ENCODE peak calls at places on chromosomes 5 and 9, in nine cellular contexts. G, N, K, Q, F, Y, L, O and E are unnamed samples.

GRCh38 chr5:14580037-14581034 is 1.3 kb upstream of the OTULINL start:
- DNase-seq in G (no peak), N (no peak), K (no peak), Q (no peak), F (no peak), Y (no peak), L (no peak), O (no peak), E (no peak)

GRCh38 chr5:13957032-13957645 is 12.7 kb upstream of the DNAH5 start:
- DNase-seq in G (no peak), N (no peak), K (no peak), Q (no peak), F (peak; percentile 67), Y (peak; percentile 32), L (peak; percentile 64), O (peak; percentile 28), E (no peak)

GRCh38 chr5:112005533-112005926 is 248.5 kb upstream of the NREP start:
- DNase-seq in G (no peak), N (no peak), K (no peak), Q (no peak), F (peak; percentile 78), Y (no peak), L (no peak), O (no peak), E (no peak)

GRCh38 chr9:18666987-18667772 is 193.2 kb downstream of the ADAMTSL1 start:
- DNase-seq in G (no peak), N (no peak), K (no peak), Q (no peak), F (peak; percentile 23), Y (no peak), L (peak; percentile 78), O (no peak), E (no peak)

GRCh38 chr5:151345808-151346478 is 1.4 kb downstream of the SLC36A2 start:
- DNase-seq in G (no peak), N (no peak), K (no peak), Q (no peak), F (peak; percentile 59), Y (no peak), L (peak; percentile 32), O (no peak), E (no peak)

GRCh38 chr9:109469646-109470358 is 28.3 kb downstream of the PTPN3 start:
- DNase-seq in G (peak; percentile 70), N (peak; percentile 81), K (peak; percentile 60), Q (peak; percentile 60), F (peak; percentile 82), Y (peak; percentile 72), L (peak; percentile 73), O (peak; percentile 76), E (peak; percentile 26)

GRCh38 chr9:124392254-124392653 is 23.0 kb downstream of the PSMB7 start:
- DNase-seq in G (no peak), N (no peak), K (peak; percentile 26), Q (no peak), F (no peak), Y (no peak), L (no peak), O (no peak), E (no peak)

GRCh38 chr9:126752376-126752775 is 52.5 kb upstream of the ZBTB43 start:
- DNase-seq in G (no peak), N (no peak), K (no peak), Q (no peak), F (no peak), Y (no peak), L (peak; percentile 51), O (no peak), E (no peak)

GRCh38 chr5:177094224-177095087 is 7.7 kb downstream of the FGFR4 start:
- DNase-seq in G (no peak), N (peak; percentile 65), K (peak; percentile 90), Q (peak; percentile 73), F (peak; percentile 80), Y (no peak), L (no peak), O (no peak), E (no peak)

GRCh38 chr9:121331992-121332685 is 37.9 kb downstream of the STOM start:
- DNase-seq in G (no peak), N (no peak), K (no peak), Q (no peak), F (peak; percentile 77), Y (no peak), L (no peak), O (no peak), E (no peak)

GRCh38 chr5:67337751-67338150 is 141.2 kb upstream of the CD180 start:
- DNase-seq in G (no peak), N (no peak), K (no peak), Q (no peak), F (no peak), Y (no peak), L (no peak), O (no peak), E (no peak)

GRCh38 chr5:67341478-67341877 is 144.9 kb upstream of the CD180 start:
- DNase-seq in G (no peak), N (no peak), K (no peak), Q (no peak), F (no peak), Y (peak; percentile 41), L (no peak), O (no peak), E (no peak)

GRCh38 chr5:67335391-67335790 is 138.8 kb upstream of the CD180 start:
- DNase-seq in G (no peak), N (no peak), K (no peak), Q (no peak), F (no peak), Y (no peak), L (no peak), O (no peak), E (no peak)

GRCh38 chr5:67338416-67338815 is 141.8 kb upstream of the CD180 start:
- DNase-seq in G (no peak), N (no peak), K (no peak), Q (no peak), F (peak; percentile 72), Y (no peak), L (no peak), O (no peak), E (no peak)

DNA sequence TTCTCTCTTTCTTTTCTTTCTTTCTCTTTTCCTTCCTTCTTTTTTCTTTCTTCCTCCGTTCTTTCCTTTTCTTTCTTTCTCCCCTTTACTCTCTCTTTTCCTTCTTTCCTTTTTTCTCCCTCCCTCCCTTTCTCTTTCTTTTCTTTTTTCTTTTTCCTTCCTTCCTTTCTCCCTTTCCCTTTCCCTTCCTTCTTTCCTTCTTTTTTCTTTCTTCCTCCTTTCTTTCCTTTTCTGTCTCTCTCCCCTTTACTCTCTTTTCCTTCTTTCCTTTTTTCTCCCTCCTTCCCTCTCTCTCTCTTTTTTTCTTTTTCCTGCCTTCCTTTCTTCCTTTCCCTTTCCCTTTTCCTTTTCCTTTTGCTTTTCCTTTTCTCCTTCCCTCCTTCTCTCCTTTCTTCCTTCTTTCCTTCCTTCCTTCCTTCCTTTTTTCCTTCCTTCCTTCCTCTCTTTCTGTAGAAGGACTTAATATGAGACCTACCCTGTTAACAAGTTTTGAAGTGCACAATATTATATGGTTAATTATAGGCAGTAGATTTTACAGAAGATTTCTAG is 142.7 kb upstream of the CD180 start:
- DNase-seq in G (no peak), N (no peak), K (no peak), Q (no peak), F (no peak), Y (no peak), L (no peak), O (no peak), E (no peak)
- TF ChIP-seq CTCF in G (no peak), N (no peak), K (no peak), Q (no peak), F (no peak), Y (no peak), L (no peak), O (no peak), E (no peak)

GRCh38 chr5:11619339-11620028 is 284.8 kb downstream of the CTNND2 start:
- DNase-seq in G (no peak), N (no peak), K (no peak), Q (no peak), F (peak; percentile 8), Y (no peak), L (no peak), O (no peak), E (no peak)
- TF ChIP-seq CTCF in G (peak; percentile 56), N (no peak), K (peak; percentile 62), Q (peak; percentile 13), F (no peak), Y (peak; percentile 6), L (peak; percentile 60), O (no peak), E (no peak)

DNA sequence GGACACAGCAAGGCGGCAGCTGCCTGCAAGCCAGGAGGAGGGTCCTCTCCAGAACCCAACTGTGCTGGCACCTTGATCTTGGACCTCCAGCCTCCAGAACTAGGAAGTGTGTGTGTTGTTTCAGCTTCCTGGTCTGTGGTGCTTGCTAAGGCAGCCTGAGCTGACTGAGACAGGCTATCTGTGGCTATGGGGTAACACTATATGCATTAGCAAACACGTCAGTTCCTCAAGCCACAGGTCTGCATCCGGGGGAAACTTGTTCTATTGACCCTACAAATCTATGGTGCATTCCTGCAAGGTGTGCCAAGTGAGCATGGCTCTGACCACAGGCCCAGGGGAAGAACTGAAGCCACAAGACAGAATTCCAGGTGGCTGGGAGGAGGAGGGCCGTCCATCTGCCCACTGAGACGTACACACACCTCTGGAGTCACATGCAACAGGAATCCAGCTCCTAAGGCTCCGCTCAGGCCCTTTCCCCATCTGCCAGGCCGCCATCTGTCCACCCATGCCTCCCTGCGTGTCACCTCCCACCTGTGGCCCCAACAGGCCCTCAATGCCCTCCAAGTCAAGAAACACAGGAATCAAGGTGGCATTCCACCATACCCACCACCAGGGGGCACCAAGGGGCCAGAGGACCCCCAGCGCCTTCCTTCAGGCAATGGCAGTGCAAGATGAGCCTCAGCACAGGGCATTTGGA is 174.9 kb downstream of the ROR2 start:
- DNase-seq in G (no peak), N (peak; percentile 80), K (peak; percentile 60), Q (peak; percentile 37), F (peak; percentile 55), Y (peak; percentile 81), L (peak; percentile 20), O (peak; percentile 85), E (no peak)
- TF ChIP-seq CTCF in G (peak; percentile 67), N (no peak), K (peak; percentile 82), Q (peak; percentile 42), F (peak; percentile 83), Y (peak; percentile 95), L (peak; percentile 82), O (peak; percentile 89), E (peak; percentile 92)

GRCh38 chr5:173056783-173057061 is 570 bp downstream of the CREBRF start:
- DNase-seq in G (no peak), N (no peak), K (peak; percentile 84), Q (no peak), F (no peak), Y (peak; percentile 89), L (no peak), O (peak; percentile 80), E (no peak)

GRCh38 chr5:173055983-173056782 is at the start of gene CREBRF:
- DNase-seq in G (peak; percentile 96), N (peak; percentile 98), K (peak; percentile 99), Q (peak; percentile 93), F (peak; percentile 91), Y (peak; percentile 98), L (peak; percentile 86), O (peak; percentile 96), E (peak; percentile 70)

GRCh38 chr5:173055042-173055721 is 970 bp upstream of the CREBRF start:
- DNase-seq in G (no peak), N (no peak), K (no peak), Q (no peak), F (no peak), Y (no peak), L (no peak), O (no peak), E (no peak)

GRCh38 chr5:173055722-173055982 is 500 bp upstream of the CREBRF start:
- DNase-seq in G (no peak), N (no peak), K (no peak), Q (no peak), F (no peak), Y (no peak), L (no peak), O (no peak), E (no peak)

GRCh38 chr5:173057062-173057924 is 1.1 kb downstream of the CREBRF start:
- DNase-seq in G (peak; percentile 98), N (peak; percentile 99), K (peak; percentile 99), Q (peak; percentile 98), F (peak; percentile 96), Y (peak; percentile 99), L (peak; percentile 96), O (peak; percentile 98), E (peak; percentile 87)
- TF ChIP-seq CTCF in G (no peak), N (no peak), K (no peak), Q (no peak), F (peak; percentile 11), Y (peak; percentile 15), L (no peak), O (no peak), E (peak; percentile 31)